ENCODE peak calls at places on chromosomes 11 and 22, in seven cellular contexts. Q, M, F, X, K, O and R are unnamed samples.

GRCh38 chr22:41650821-41651220 is 29.7 kb downstream of the XRCC6 start:
- DNase-seq in Q (no peak), M (no peak), F (no peak), X (no peak), K (no peak), O (no peak), R (no peak)

GRCh38 chr22:20427104-20427944 is 10.3 kb downstream of the SCARF2 start:
- DNase-seq in Q (no peak), M (no peak), F (no peak), X (no peak), K (no peak), O (no peak), R (no peak)

GRCh38 chr22:35312198-35313059 is 12.7 kb downstream of the TOM1 start:
- DNase-seq in Q (no peak), M (no peak), F (no peak), X (no peak), K (no peak), O (no peak), R (no peak)

GRCh38 chr11:20258496-20258895 is 98.2 kb upstream of the DBX1 start:
- DNase-seq in Q (no peak), M (no peak), F (no peak), X (no peak), K (no peak), O (no peak), R (no peak)

GRCh38 chr22:35605787-35606492 is 11.2 kb downstream of the MB start:
- DNase-seq in Q (no peak), M (no peak), F (no peak), X (no peak), K (no peak), O (no peak), R (no peak)

GRCh38 chr11:111422494-111423249 is 43.6 kb upstream of the POU2AF1 start:
- DNase-seq in Q (peak; percentile 46), M (no peak), F (peak; percentile 15), X (peak; percentile 83), K (peak; percentile 12), O (no peak), R (peak; percentile 72)

GRCh38 chr22:50522806-50523438 is 2.5 kb downstream of the SCO2 start:
- DNase-seq in Q (no peak), M (no peak), F (no peak), X (no peak), K (no peak), O (no peak), R (no peak)

GRCh38 chr22:29733362-29734322 is 13.8 kb downstream of the CABP7 start:
- DNase-seq in Q (no peak), M (no peak), F (no peak), X (peak; percentile 85), K (no peak), O (no peak), R (no peak)

GRCh38 chr11:113647856-113648255 is 58.3 kb downstream of the TMPRSS5 start:
- DNase-seq in Q (no peak), M (no peak), F (peak; percentile 18), X (no peak), K (no peak), O (no peak), R (no peak)

GRCh38 chr11:134276396-134277175 is 407 bp downstream of the GLB1L3 start:
- DNase-seq in Q (no peak), M (no peak), F (no peak), X (no peak), K (no peak), O (no peak), R (no peak)

GRCh38 chr11:62149986-62150886 is 26.4 kb downstream of the INCENP start:
- DNase-seq in Q (no peak), M (no peak), F (no peak), X (no peak), K (no peak), O (no peak), R (no peak)